ENCODE peak calls at places on chromosome 18, in ten cellular contexts. One of them, this sample, is unnamed.

GRCh38 chr18:3054785-3055184 is 41.8 kb upstream of the LPIN2 start:
- DNase-seq in PC-9: peak; percentile 83
- DNase-seq in GM23338: no peak
- DNase-seq in GM23248: no peak
- DNase-seq in GM12878: no peak
- DNase-seq in mammary epithelial cell: no peak
- DNase-seq in PC-3: peak; percentile 46
- DNase-seq in IMR-90: no peak
- DNase-seq in A549: no peak
- DNase-seq in K562: no peak
- DNase-seq in this sample: no peak

GRCh38 chr18:67517224-67517765 is 775 bp upstream of the DSEL start:
- DNase-seq in PC-9: no peak
- DNase-seq in GM23338: peak; percentile 19
- DNase-seq in GM23248: peak; percentile 45
- DNase-seq in GM12878: no peak
- DNase-seq in mammary epithelial cell: no peak
- DNase-seq in PC-3: no peak
- DNase-seq in IMR-90: peak; percentile 25
- DNase-seq in A549: no peak
- DNase-seq in K562: no peak
- DNase-seq in this sample: no peak

GRCh38 chr18:57002627-57003026 is 144.3 kb upstream of the BOD1L2 start:
- DNase-seq in PC-9: no peak
- DNase-seq in GM23338: no peak
- DNase-seq in GM23248: no peak
- DNase-seq in GM12878: no peak
- DNase-seq in mammary epithelial cell: no peak
- DNase-seq in PC-3: no peak
- DNase-seq in IMR-90: no peak
- DNase-seq in A549: no peak
- DNase-seq in K562: no peak
- DNase-seq in this sample: no peak

GRCh38 chr18:38706373-38706772 is 1140.8 kb upstream of the CELF4 start:
- DNase-seq in PC-9: no peak
- DNase-seq in GM23338: no peak
- DNase-seq in GM23248: no peak
- DNase-seq in GM12878: no peak
- DNase-seq in mammary epithelial cell: no peak
- DNase-seq in PC-3: no peak
- DNase-seq in IMR-90: no peak
- DNase-seq in A549: no peak
- DNase-seq in K562: no peak
- DNase-seq in this sample: no peak

GRCh38 chr18:8341481-8342230 is 267.6 kb upstream of the RAB12 start:
- DNase-seq in PC-9: no peak
- DNase-seq in GM23338: peak; percentile 20
- DNase-seq in GM23248: peak; percentile 20
- DNase-seq in GM12878: no peak
- DNase-seq in mammary epithelial cell: no peak
- DNase-seq in PC-3: peak; percentile 75
- DNase-seq in IMR-90: peak; percentile 75
- DNase-seq in A549: peak; percentile 55
- DNase-seq in K562: no peak
- DNase-seq in this sample: no peak

GRCh38 chr18:42486296-42486695 is 531.3 kb downstream of the PIK3C3 start:
- DNase-seq in PC-9: no peak
- DNase-seq in GM23338: no peak
- DNase-seq in GM23248: no peak
- DNase-seq in GM12878: no peak
- DNase-seq in mammary epithelial cell: no peak
- DNase-seq in PC-3: no peak
- DNase-seq in IMR-90: no peak
- DNase-seq in A549: no peak
- DNase-seq in K562: no peak
- DNase-seq in this sample: no peak

GRCh38 chr18:32851936-32852335 is 79.1 kb upstream of the KLHL14 start:
- DNase-seq in PC-9: no peak
- DNase-seq in GM23338: no peak
- DNase-seq in GM23248: no peak
- DNase-seq in GM12878: no peak
- DNase-seq in mammary epithelial cell: no peak
- DNase-seq in PC-3: no peak
- DNase-seq in IMR-90: no peak
- DNase-seq in A549: no peak
- DNase-seq in K562: no peak
- DNase-seq in this sample: no peak

GRCh38 chr18:59268722-59269562 is 4.3 kb downstream of the RAX start:
- DNase-seq in PC-9: no peak
- DNase-seq in GM23338: peak; percentile 87
- DNase-seq in GM23248: peak; percentile 52
- DNase-seq in GM12878: no peak
- DNase-seq in mammary epithelial cell: no peak
- DNase-seq in PC-3: peak; percentile 51
- DNase-seq in IMR-90: no peak
- DNase-seq in A549: peak; percentile 57
- DNase-seq in K562: peak; percentile 37
- DNase-seq in this sample: no peak

GRCh38 chr18:10560457-10561045 is 34.7 kb downstream of the NAPG start:
- DNase-seq in PC-9: no peak
- DNase-seq in GM23338: peak; percentile 96
- DNase-seq in GM23248: peak; percentile 73
- DNase-seq in GM12878: peak; percentile 48
- DNase-seq in mammary epithelial cell: peak; percentile 55
- DNase-seq in PC-3: peak; percentile 83
- DNase-seq in IMR-90: peak; percentile 72
- DNase-seq in A549: peak; percentile 35
- DNase-seq in K562: peak; percentile 82
- DNase-seq in this sample: peak; percentile 62

GRCh38 chr18:10559566-10560456 is 34.0 kb downstream of the NAPG start:
- DNase-seq in PC-9: no peak
- DNase-seq in GM23338: no peak
- DNase-seq in GM23248: peak; percentile 44
- DNase-seq in GM12878: peak; percentile 25
- DNase-seq in mammary epithelial cell: no peak
- DNase-seq in PC-3: no peak
- DNase-seq in IMR-90: peak; percentile 28
- DNase-seq in A549: no peak
- DNase-seq in K562: no peak
- DNase-seq in this sample: no peak

GRCh38 chr18:10557085-10557677 is 31.4 kb downstream of the NAPG start:
- DNase-seq in PC-9: no peak
- DNase-seq in GM23338: no peak
- DNase-seq in GM23248: no peak
- DNase-seq in GM12878: no peak
- DNase-seq in mammary epithelial cell: no peak
- DNase-seq in PC-3: no peak
- DNase-seq in IMR-90: no peak
- DNase-seq in A549: no peak
- DNase-seq in K562: no peak
- DNase-seq in this sample: no peak

GRCh38 chr18:10558967-10559298 is 33.1 kb downstream of the NAPG start:
- DNase-seq in PC-9: no peak
- DNase-seq in GM23338: no peak
- DNase-seq in GM23248: no peak
- DNase-seq in GM12878: no peak
- DNase-seq in mammary epithelial cell: no peak
- DNase-seq in PC-3: no peak
- DNase-seq in IMR-90: no peak
- DNase-seq in A549: no peak
- DNase-seq in K562: no peak
- DNase-seq in this sample: no peak

GRCh38 chr18:10558243-10558966 is 32.6 kb downstream of the NAPG start:
- DNase-seq in PC-9: no peak
- DNase-seq in GM23338: no peak
- DNase-seq in GM23248: no peak
- DNase-seq in GM12878: no peak
- DNase-seq in mammary epithelial cell: peak; percentile 63
- DNase-seq in PC-3: no peak
- DNase-seq in IMR-90: no peak
- DNase-seq in A549: no peak
- DNase-seq in K562: no peak
- DNase-seq in this sample: no peak
- H3K4me2 ChIP-seq in PC-9: no peak overlapping the region
- H3K4me2 ChIP-seq in GM23338: no peak overlapping the region
- H3K4me2 ChIP-seq in GM23248: no peak overlapping the region
- H3K4me2 ChIP-seq in GM12878: no peak overlapping the region
- H3K4me2 ChIP-seq in mammary epithelial cell: no peak overlapping the region
- H3K4me2 ChIP-seq in PC-3: no peak overlapping the region
- H3K4me2 ChIP-seq in IMR-90: no peak overlapping the region
- H3K4me2 ChIP-seq in A549: no peak overlapping the region
- H3K4me2 ChIP-seq in K562: no peak overlapping the region
- H3K4me2 ChIP-seq in this sample: no peak overlapping the region

DNA sequence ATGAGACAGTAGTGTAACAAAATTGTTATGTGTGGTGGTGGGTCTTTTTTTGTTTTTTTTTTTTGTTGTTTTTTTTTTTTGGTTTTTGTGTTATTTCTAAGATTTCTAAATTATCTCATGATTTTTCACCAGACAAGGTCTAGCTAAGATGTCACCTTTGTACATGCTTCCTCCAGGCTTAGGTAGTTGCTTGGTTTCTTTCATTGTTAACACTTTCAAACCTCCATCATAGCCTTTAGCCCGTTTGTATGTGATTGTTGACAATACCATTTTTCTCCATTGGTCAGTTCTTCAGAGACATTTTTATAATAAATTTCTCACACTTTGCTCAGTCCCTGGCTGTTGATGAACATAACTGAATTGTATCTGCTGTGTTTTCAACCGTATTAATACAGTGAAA is 2.2 kb downstream of the RELCH start:
- DNase-seq in PC-9: no peak
- DNase-seq in GM23338: no peak
- DNase-seq in GM23248: no peak
- DNase-seq in GM12878: no peak
- DNase-seq in mammary epithelial cell: no peak
- DNase-seq in PC-3: no peak
- DNase-seq in IMR-90: no peak
- DNase-seq in A549: no peak
- DNase-seq in K562: no peak
- DNase-seq in this sample: no peak
- H3K4me2 ChIP-seq in PC-9: peak overlapping the region; percentile 92
- H3K4me2 ChIP-seq in GM23338: peak overlapping the region; percentile 92
- H3K4me2 ChIP-seq in GM23248: peak overlapping the region; percentile 100
- H3K4me2 ChIP-seq in GM12878: peak overlapping the region; percentile 88
- H3K4me2 ChIP-seq in mammary epithelial cell: peak overlapping the region; percentile 85
- H3K4me2 ChIP-seq in PC-3: peak overlapping the region; percentile 95
- H3K4me2 ChIP-seq in IMR-90: peak overlapping the region; percentile 90
- H3K4me2 ChIP-seq in A549: peak overlapping the region; percentile 95
- H3K4me2 ChIP-seq in K562: peak overlapping the region; percentile 64
- H3K4me2 ChIP-seq in this sample: peak overlapping the region; percentile 87

GRCh38 chr18:47978603-47979002 is 48.1 kb upstream of the SMAD2 start:
- DNase-seq in PC-9: no peak
- DNase-seq in GM23338: no peak
- DNase-seq in GM23248: no peak
- DNase-seq in GM12878: no peak
- DNase-seq in mammary epithelial cell: no peak
- DNase-seq in PC-3: no peak
- DNase-seq in IMR-90: no peak
- DNase-seq in A549: no peak
- DNase-seq in K562: no peak
- DNase-seq in this sample: no peak

GRCh38 chr18:47978141-47978540 is 47.7 kb upstream of the SMAD2 start:
- DNase-seq in PC-9: no peak
- DNase-seq in GM23338: no peak
- DNase-seq in GM23248: no peak
- DNase-seq in GM12878: no peak
- DNase-seq in mammary epithelial cell: no peak
- DNase-seq in PC-3: no peak
- DNase-seq in IMR-90: no peak
- DNase-seq in A549: no peak
- DNase-seq in K562: no peak
- DNase-seq in this sample: no peak

GRCh38 chr18:47975701-47976100 is 45.2 kb upstream of the SMAD2 start:
- DNase-seq in PC-9: no peak
- DNase-seq in GM23338: peak; percentile 20
- DNase-seq in GM23248: no peak
- DNase-seq in GM12878: no peak
- DNase-seq in mammary epithelial cell: no peak
- DNase-seq in PC-3: no peak
- DNase-seq in IMR-90: no peak
- DNase-seq in A549: no peak
- DNase-seq in K562: no peak
- DNase-seq in this sample: no peak

GRCh38 chr18:47970664-47971523 is 40.4 kb upstream of the SMAD2 start:
- DNase-seq in PC-9: no peak
- DNase-seq in GM23338: no peak
- DNase-seq in GM23248: no peak
- DNase-seq in GM12878: no peak
- DNase-seq in mammary epithelial cell: no peak
- DNase-seq in PC-3: no peak
- DNase-seq in IMR-90: no peak
- DNase-seq in A549: no peak
- DNase-seq in K562: no peak
- DNase-seq in this sample: no peak

DNA sequence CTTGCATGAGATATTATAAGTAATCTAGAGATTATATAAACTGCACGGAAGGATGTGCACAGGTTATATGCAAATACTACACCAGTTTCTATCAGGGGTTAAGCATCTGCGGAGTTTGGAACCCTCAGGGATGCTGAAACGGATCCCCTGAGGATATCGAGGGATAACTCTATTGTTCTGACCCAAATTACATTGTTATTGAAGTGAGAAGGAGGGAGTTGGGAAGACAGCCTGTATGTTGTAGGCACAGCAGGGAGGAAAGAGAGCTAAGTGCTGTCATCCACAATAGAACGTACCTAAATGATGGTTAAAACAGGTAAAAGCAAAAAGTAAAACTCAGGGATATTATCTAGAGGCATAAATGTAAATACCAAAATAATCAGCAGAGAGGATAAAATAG is 44.6 kb upstream of the SMAD2 start:
- DNase-seq in PC-9: no peak
- DNase-seq in GM23338: peak; percentile 51
- DNase-seq in GM23248: no peak
- DNase-seq in GM12878: no peak
- DNase-seq in mammary epithelial cell: no peak
- DNase-seq in PC-3: no peak
- DNase-seq in IMR-90: no peak
- DNase-seq in A549: no peak
- DNase-seq in K562: no peak
- DNase-seq in this sample: no peak
- H3K4me2 ChIP-seq in PC-9: no peak overlapping the region
- H3K4me2 ChIP-seq in GM23338: no peak overlapping the region
- H3K4me2 ChIP-seq in GM23248: no peak overlapping the region
- H3K4me2 ChIP-seq in GM12878: no peak overlapping the region
- H3K4me2 ChIP-seq in mammary epithelial cell: no peak overlapping the region
- H3K4me2 ChIP-seq in PC-3: no peak overlapping the region
- H3K4me2 ChIP-seq in IMR-90: no peak overlapping the region
- H3K4me2 ChIP-seq in A549: no peak overlapping the region
- H3K4me2 ChIP-seq in K562: no peak overlapping the region
- H3K4me2 ChIP-seq in this sample: no peak overlapping the region

GRCh38 chr18:10403675-10404074 is 50.8 kb upstream of the APCDD1 start:
- DNase-seq in PC-9: no peak
- DNase-seq in GM23338: no peak
- DNase-seq in GM23248: no peak
- DNase-seq in GM12878: no peak
- DNase-seq in mammary epithelial cell: no peak
- DNase-seq in PC-3: no peak
- DNase-seq in IMR-90: no peak
- DNase-seq in A549: no peak
- DNase-seq in K562: no peak
- DNase-seq in this sample: no peak

GRCh38 chr18:10408131-10408530 is 46.3 kb upstream of the APCDD1 start:
- DNase-seq in PC-9: no peak
- DNase-seq in GM23338: no peak
- DNase-seq in GM23248: no peak
- DNase-seq in GM12878: no peak
- DNase-seq in mammary epithelial cell: no peak
- DNase-seq in PC-3: no peak
- DNase-seq in IMR-90: no peak
- DNase-seq in A549: no peak
- DNase-seq in K562: no peak
- DNase-seq in this sample: no peak

GRCh38 chr18:10404148-10404547 is 50.3 kb upstream of the APCDD1 start:
- DNase-seq in PC-9: no peak
- DNase-seq in GM23338: no peak
- DNase-seq in GM23248: no peak
- DNase-seq in GM12878: no peak
- DNase-seq in mammary epithelial cell: no peak
- DNase-seq in PC-3: no peak
- DNase-seq in IMR-90: no peak
- DNase-seq in A549: no peak
- DNase-seq in K562: no peak
- DNase-seq in this sample: no peak

GRCh38 chr18:10405014-10405493 is 49.4 kb upstream of the APCDD1 start:
- DNase-seq in PC-9: no peak
- DNase-seq in GM23338: no peak
- DNase-seq in GM23248: peak; percentile 13
- DNase-seq in GM12878: no peak
- DNase-seq in mammary epithelial cell: no peak
- DNase-seq in PC-3: no peak
- DNase-seq in IMR-90: no peak
- DNase-seq in A549: no peak
- DNase-seq in K562: no peak
- DNase-seq in this sample: no peak

GRCh38 chr18:10406172-10406663 is 48.2 kb upstream of the APCDD1 start:
- DNase-seq in PC-9: no peak
- DNase-seq in GM23338: peak; percentile 18
- DNase-seq in GM23248: no peak
- DNase-seq in GM12878: no peak
- DNase-seq in mammary epithelial cell: no peak
- DNase-seq in PC-3: no peak
- DNase-seq in IMR-90: no peak
- DNase-seq in A549: no peak
- DNase-seq in K562: no peak
- DNase-seq in this sample: no peak
- H3K4me2 ChIP-seq in PC-9: no peak overlapping the region
- H3K4me2 ChIP-seq in GM23338: peak overlapping the region; percentile 20
- H3K4me2 ChIP-seq in GM23248: no peak overlapping the region
- H3K4me2 ChIP-seq in GM12878: no peak overlapping the region
- H3K4me2 ChIP-seq in mammary epithelial cell: no peak overlapping the region
- H3K4me2 ChIP-seq in PC-3: no peak overlapping the region
- H3K4me2 ChIP-seq in IMR-90: no peak overlapping the region
- H3K4me2 ChIP-seq in A549: no peak overlapping the region
- H3K4me2 ChIP-seq in K562: no peak overlapping the region
- H3K4me2 ChIP-seq in this sample: no peak overlapping the region

This sample was measured in DND-41.